ENCODE peak calls at places on chromosomes 13 and 19, in four cellular contexts. One of them, this sample, is unnamed.

GRCh38 chr19:18895828-18896341 is at the start of gene CERS1:
- DNase-seq in body of pancreas: no peak
- DNase-seq in psoas muscle: no peak
- DNase-seq in adrenal gland: no peak
- DNase-seq in this sample: no peak

GRCh38 chr13:99908129-99908805 is 63.3 kb downstream of the ZIC5 start:
- DNase-seq in body of pancreas: peak; percentile 82
- DNase-seq in psoas muscle: no peak
- DNase-seq in adrenal gland: no peak
- DNase-seq in this sample: peak; percentile 96

GRCh38 chr19:41350735-41351338 is 2.9 kb downstream of the TGFB1 start:
- DNase-seq in body of pancreas: no peak
- DNase-seq in adrenal gland: no peak
- DNase-seq in psoas muscle: no peak
- DNase-seq in this sample: no peak

GRCh38 chr19:20423381-20424207 is 142.0 kb downstream of the ZNF737 start:
- DNase-seq in body of pancreas: peak; percentile 62
- DNase-seq in adrenal gland: peak; percentile 72
- DNase-seq in psoas muscle: peak; percentile 47
- DNase-seq in this sample: no peak

GRCh38 chr13:82947121-82948077 is 934.9 kb downstream of the SLITRK1 start:
- DNase-seq in psoas muscle: no peak
- DNase-seq in adrenal gland: no peak
- DNase-seq in body of pancreas: no peak
- DNase-seq in this sample: no peak

GRCh38 chr19:5147971-5148793 is 179.3 kb downstream of the KDM4B start:
- DNase-seq in body of pancreas: peak; percentile 10
- DNase-seq in psoas muscle: peak; percentile 58
- DNase-seq in adrenal gland: peak; percentile 21
- DNase-seq in this sample: no peak

GRCh38 chr13:113559901-113560644 is 24.5 kb upstream of the TFDP1 start:
- DNase-seq in adrenal gland: peak; percentile 13
- DNase-seq in psoas muscle: no peak
- DNase-seq in body of pancreas: no peak
- DNase-seq in this sample: no peak

GRCh38 chr19:1486720-1487575 is 3.2 kb downstream of the PCSK4 start:
- DNase-seq in psoas muscle: no peak
- DNase-seq in adrenal gland: no peak
- DNase-seq in body of pancreas: no peak
- DNase-seq in this sample: no peak

GRCh38 chr13:102911336-102911735 is 65.5 kb downstream of the ERCC5 start:
- DNase-seq in adrenal gland: no peak
- DNase-seq in psoas muscle: no peak
- DNase-seq in body of pancreas: no peak
- DNase-seq in this sample: no peak

GRCh38 chr13:38180670-38181069 is 169.0 kb upstream of the UFM1 start:
- DNase-seq in body of pancreas: no peak
- DNase-seq in adrenal gland: no peak
- DNase-seq in psoas muscle: no peak
- DNase-seq in this sample: no peak

GRCh38 chr19:36246006-36246391 is 31.1 kb downstream of the ZNF146 start:
- DNase-seq in psoas muscle: no peak
- DNase-seq in adrenal gland: no peak
- DNase-seq in body of pancreas: no peak
- DNase-seq in this sample: no peak
- H3K4me3 ChIP-seq in psoas muscle: peak overlapping the region; percentile 55
- H3K4me3 ChIP-seq in adrenal gland: peak overlapping the region; percentile 4
- H3K4me3 ChIP-seq in body of pancreas: no peak overlapping the region
- H3K4me3 ChIP-seq in this sample: no peak overlapping the region

DNA sequence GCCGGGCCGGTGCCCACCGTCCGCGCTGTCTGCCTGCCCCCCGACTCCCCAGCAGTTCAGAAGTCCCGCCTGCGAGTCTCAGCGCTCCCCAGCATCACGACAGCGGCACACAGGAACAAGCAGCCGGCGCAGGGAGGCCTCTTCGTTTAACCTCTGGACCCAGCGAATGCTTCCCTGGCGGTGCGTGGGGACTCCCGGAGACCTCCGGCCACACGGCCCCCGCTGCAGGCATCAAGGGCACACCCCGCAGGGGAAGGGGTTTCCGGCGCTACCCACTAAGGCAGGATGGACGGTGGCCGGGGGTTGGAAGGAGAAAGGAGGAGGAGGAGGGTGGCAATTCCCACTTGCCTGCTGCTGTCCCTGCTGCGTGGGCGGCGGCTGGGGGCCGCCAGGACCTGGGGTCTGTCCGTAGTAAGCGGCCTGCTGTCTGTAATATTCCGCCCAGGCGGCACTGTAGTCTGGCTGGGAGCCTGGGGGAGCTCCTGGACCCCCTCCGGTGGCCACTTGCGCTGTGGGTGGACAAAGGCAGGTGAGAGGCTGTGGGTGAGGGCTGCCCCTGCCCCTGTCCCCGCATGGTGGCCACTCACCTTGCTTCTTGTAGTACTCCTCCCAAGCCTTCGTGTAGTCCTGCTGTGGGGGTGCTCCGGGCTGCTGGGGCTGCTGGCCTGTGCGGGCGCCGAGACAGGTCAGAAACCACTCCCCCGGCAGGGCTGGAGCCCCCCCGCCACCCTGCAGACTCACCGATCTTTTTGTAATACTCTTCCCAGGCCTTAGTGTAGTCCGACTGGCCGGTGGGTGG is 9.6 kb downstream of the KHSRP start:
- DNase-seq in adrenal gland: no peak
- DNase-seq in psoas muscle: no peak
- DNase-seq in body of pancreas: no peak
- DNase-seq in this sample: no peak
- TF ChIP-seq CTCF in adrenal gland: no peak
- TF ChIP-seq CTCF in psoas muscle: no peak
- TF ChIP-seq CTCF in body of pancreas: no peak
- TF ChIP-seq CTCF in this sample: no peak

DNA sequence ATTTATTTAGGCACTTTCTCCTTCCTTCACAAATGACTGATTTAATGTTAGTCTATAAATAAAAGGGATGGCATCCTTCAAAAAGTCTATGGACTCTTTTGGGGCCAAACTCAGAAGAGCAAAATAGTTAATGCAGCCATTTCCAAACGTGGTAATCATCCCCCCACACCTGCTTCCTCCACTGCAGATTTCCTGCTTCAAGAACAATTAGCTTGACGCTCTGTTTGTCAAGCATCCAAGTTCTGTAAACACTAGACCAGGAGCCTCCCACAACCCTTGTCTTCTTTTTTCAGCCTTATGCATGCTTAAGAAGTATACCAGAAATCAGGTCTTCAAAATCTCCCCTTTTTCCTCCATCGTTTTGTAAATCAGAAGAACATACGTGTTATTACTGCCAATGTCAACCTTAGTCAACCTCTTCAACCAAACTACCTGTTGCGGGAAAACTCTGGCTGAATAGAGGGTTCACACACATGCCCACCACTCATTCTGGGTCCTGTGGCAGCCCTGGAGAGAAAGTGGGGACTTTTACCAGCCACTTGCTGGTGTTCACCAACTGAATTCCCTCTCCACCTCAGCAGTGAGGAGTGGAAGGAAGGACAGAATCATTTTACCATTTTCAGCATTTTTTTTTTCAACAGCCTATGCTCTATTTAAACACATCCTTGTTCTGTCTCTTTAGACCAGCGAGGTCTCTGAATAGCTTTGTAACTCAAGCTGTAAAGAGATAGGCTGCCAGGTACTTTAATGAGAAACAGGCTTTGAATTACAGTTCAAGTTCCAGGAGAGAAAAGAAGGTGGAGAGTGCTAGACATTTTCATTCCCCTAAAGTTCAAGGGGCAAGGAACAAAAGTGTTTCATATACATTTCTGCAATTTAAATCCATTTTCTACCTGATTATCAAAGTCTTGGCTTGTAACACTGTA is 39.1 kb downstream of the EFNB2 start:
- DNase-seq in psoas muscle: no peak
- DNase-seq in adrenal gland: no peak
- DNase-seq in body of pancreas: no peak
- DNase-seq in this sample: no peak
- H3K4me3 ChIP-seq in psoas muscle: peak overlapping the region; percentile 13
- H3K4me3 ChIP-seq in adrenal gland: no peak overlapping the region
- H3K4me3 ChIP-seq in body of pancreas: no peak overlapping the region
- H3K4me3 ChIP-seq in this sample: no peak overlapping the region

DNA sequence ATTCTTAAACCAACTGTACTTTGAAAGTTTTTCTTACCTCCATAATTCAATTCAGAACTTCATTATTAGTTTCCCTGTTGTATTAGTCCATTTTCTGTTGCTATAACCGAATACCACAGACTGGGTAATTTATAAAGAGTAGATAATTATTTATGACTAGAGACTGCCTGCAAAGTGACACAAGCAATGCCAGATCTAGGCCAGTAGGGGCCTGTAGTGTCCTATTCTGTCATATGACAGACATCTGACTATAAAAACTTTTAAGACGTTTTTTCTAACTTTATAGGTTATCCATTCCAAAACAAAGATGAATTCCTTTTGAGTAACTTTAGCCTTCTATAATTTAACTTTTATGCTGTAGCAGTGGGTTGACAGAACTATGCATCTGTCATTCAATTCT is 2783.8 kb downstream of the PCDH9 start:
- DNase-seq in body of pancreas: no peak
- DNase-seq in adrenal gland: no peak
- DNase-seq in psoas muscle: no peak
- DNase-seq in this sample: peak; percentile 40
- TF ChIP-seq CTCF in body of pancreas: no peak
- TF ChIP-seq CTCF in adrenal gland: no peak
- TF ChIP-seq CTCF in psoas muscle: no peak
- TF ChIP-seq CTCF in this sample: peak; percentile 50

DNA sequence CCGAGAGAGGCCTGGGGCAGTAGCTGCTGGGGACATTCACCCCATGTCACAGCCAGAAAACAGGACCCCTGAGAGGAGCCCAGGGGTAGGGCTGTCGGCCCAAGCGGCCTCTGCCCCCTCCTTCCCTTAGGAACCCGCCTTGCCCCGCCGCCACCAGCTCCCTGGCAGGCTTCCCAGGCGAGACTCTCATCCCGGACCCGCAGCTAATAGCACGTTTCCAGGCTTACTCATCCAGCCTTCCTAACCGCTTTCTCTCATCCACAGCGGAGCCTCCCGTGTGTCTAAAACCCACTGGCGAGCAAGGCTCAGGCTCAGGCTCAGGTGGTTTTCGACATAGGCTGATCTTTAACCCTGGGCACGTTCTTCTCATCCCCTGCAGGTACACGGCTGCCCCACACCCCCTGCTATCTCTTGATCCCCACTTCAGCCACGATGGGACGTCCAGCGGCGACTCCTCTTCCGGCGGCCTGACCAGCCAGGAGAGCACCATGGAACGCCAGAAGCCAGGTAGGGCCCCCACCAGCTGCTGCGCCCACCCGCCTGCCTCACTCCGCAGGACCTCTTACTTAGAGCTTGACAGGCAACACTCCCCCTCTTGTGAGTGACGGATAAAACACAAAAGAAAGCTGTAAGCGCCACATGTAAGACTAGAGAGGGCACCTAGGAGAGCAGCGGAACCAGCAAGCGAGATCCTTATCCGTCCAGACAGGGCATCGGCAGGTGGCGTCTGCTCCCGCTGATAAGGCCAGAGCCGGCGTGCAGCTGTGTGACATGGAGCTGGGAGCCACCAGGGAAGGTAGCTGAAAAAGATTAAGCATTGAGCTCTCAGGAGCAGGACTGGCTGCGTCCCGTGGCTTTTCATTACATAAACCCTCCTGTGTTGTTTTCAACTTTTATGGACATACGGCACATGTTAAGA is 71.3 kb downstream of the DPF1 start:
- DNase-seq in body of pancreas: no peak
- DNase-seq in psoas muscle: no peak
- DNase-seq in adrenal gland: no peak
- DNase-seq in this sample: no peak
- H3K4me3 ChIP-seq in body of pancreas: no peak overlapping the region
- H3K4me3 ChIP-seq in psoas muscle: no peak overlapping the region
- H3K4me3 ChIP-seq in adrenal gland: no peak overlapping the region
- H3K4me3 ChIP-seq in this sample: no peak overlapping the region

GRCh38 chr19:14433454-14434156 is 499 bp downstream of the PKN1 start:
- DNase-seq in adrenal gland: no peak
- DNase-seq in body of pancreas: peak; percentile 52
- DNase-seq in psoas muscle: no peak
- DNase-seq in this sample: no peak
- TF ChIP-seq CTCF in adrenal gland: peak; percentile 21
- TF ChIP-seq CTCF in body of pancreas: peak; percentile 28
- TF ChIP-seq CTCF in psoas muscle: peak; percentile 18
- TF ChIP-seq CTCF in this sample: peak; percentile 14

GRCh38 chr13:31846984-31847752 is 107.8 kb downstream of the RXFP2 start:
- DNase-seq in adrenal gland: no peak
- DNase-seq in psoas muscle: peak; percentile 21
- DNase-seq in body of pancreas: no peak
- DNase-seq in this sample: no peak
- H3K4me3 ChIP-seq in adrenal gland: peak overlapping the region; percentile 62
- H3K4me3 ChIP-seq in psoas muscle: peak overlapping the region; percentile 78
- H3K4me3 ChIP-seq in body of pancreas: peak overlapping the region; percentile 62
- H3K4me3 ChIP-seq in this sample: peak overlapping the region; percentile 51

DNA sequence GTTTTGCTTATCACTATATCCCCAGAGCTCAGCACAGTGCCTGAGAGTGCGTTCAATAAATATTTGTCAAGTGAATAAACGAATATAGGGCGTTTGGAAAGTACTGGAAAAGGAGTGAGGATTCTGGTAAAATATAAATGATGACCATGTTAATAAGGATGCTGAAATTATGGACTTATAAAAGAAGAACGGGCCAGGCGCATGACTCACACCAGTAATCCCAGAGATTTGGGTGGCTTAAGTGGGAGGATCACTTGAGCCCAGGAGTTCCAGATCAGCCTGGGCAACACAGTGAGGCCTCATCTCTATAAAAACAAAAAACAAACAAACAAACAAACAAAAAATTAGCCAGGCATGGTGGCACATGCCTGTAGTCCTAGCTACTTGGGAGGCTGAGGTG is 198.1 kb downstream of the VWA8 start:
- DNase-seq in body of pancreas: no peak
- DNase-seq in adrenal gland: no peak
- DNase-seq in psoas muscle: no peak
- DNase-seq in this sample: no peak
- TF ChIP-seq CTCF in body of pancreas: no peak
- TF ChIP-seq CTCF in adrenal gland: no peak
- TF ChIP-seq CTCF in psoas muscle: no peak
- TF ChIP-seq CTCF in this sample: no peak

DNA sequence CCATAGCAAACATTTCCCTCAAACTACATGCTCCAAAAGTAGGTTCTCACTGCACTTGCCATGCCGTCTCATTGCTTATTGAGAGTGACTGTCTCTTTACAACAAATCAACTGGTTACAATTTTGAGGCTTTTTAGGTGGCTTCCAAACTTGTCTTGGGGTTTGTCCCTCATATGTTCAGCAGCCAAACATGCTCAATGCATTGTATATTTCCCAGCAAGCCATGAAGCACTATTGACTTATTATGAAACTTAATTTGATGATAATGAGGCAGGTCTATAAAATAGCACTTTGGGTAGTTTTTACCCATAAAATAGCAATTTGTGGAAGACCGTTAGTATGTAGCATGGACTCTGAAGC is 78.2 kb downstream of the LRCH1 start:
- DNase-seq in adrenal gland: no peak
- DNase-seq in body of pancreas: no peak
- DNase-seq in psoas muscle: no peak
- DNase-seq in this sample: no peak
- H3K4me3 ChIP-seq in adrenal gland: no peak overlapping the region
- H3K4me3 ChIP-seq in body of pancreas: no peak overlapping the region
- H3K4me3 ChIP-seq in psoas muscle: no peak overlapping the region
- H3K4me3 ChIP-seq in this sample: no peak overlapping the region